ENCODE peak calls at places on chromosomes 2 and 18, in nine cellular contexts. S is ovary, R is body of pancreas, Z is sigmoid colon, E is stomach, V is adrenal gland, B is transverse colon, T is HCT116, I is A549. Q is an unnamed sample.

GRCh38 chr2:63614983-63615945 is 26.5 kb downstream of the MDH1 start:
- DNase-seq in B (no peak), T (peak), S (no peak), R (no peak), I (no peak), V (no peak), Z (no peak), E (no peak), Q (no peak)

GRCh38 chr18:25192065-25192464 is 159.9 kb downstream of the ZNF521 start:
- DNase-seq in V (no peak), Z (no peak), E (no peak), R (no peak), I (no peak), T (no peak), B (no peak), S (no peak), Q (no peak)

GRCh38 chr18:61852496-61852895 is 40.3 kb downstream of the RNF152 start:
- DNase-seq in E (no peak), V (no peak), I (no peak), Z (no peak), R (no peak), T (no peak), B (no peak), S (no peak), Q (no peak)

GRCh38 chr2:134443814-134444480 is 190.1 kb downstream of the MGAT5 start:
- DNase-seq in R (no peak), Z (no peak), I (no peak), V (no peak), S (no peak), E (no peak), T (no peak), B (no peak), Q (no peak)

GRCh38 chr18:36724591-36725001 is 104.2 kb downstream of the TPGS2 start:
- DNase-seq in Z (no peak), B (no peak), I (no peak), E (no peak), R (no peak), S (peak), V (peak), T (no peak), Q (no peak)

GRCh38 chr2:11123856-11124759 is 31.2 kb upstream of the SLC66A3 start:
- DNase-seq in B (peak), S (peak), T (peak), Z (no peak), R (peak), V (peak), E (peak), I (peak), Q (no peak)

GRCh38 chr2:65880451-65880850 is 448.1 kb upstream of the SPRED2 start:
- DNase-seq in S (no peak), R (no peak), B (no peak), T (no peak), V (no peak), E (no peak), Z (no peak), I (no peak), Q (no peak)

GRCh38 chr2:62660582-62661262 is 44.8 kb upstream of the EHBP1 start:
- DNase-seq in B (no peak), Z (no peak), V (no peak), T (no peak), E (no peak), I (no peak), S (no peak), R (no peak), Q (no peak)

GRCh38 chr18:3985664-3986063 is 469.4 kb downstream of the DLGAP1 start:
- DNase-seq in B (no peak), E (no peak), R (no peak), S (no peak), Z (no peak), T (no peak), V (no peak), I (no peak), Q (no peak)

GRCh38 chr2:197710424-197711042 is 5.4 kb downstream of the MARS2 start:
- DNase-seq in I (no peak), B (no peak), R (no peak), T (no peak), Z (no peak), S (no peak), E (no peak), V (no peak), Q (no peak)

GRCh38 chr2:70982971-70983370 is 4.5 kb downstream of the ANKRD53 start:
- DNase-seq in E (no peak), R (peak), V (peak), S (no peak), B (no peak), Z (no peak), T (no peak), I (no peak), Q (peak)

GRCh38 chr2:70854416-70854815 is 18.8 kb upstream of the CD207 start:
- DNase-seq in S (no peak), I (no peak), B (no peak), R (no peak), Z (no peak), T (no peak), V (no peak), E (no peak), Q (no peak)

GRCh38 chr2:127582863-127583861 is 47.7 kb downstream of the MYO7B start:
- DNase-seq in V (peak), I (no peak), R (no peak), Z (no peak), E (peak), S (peak), T (no peak), B (no peak), Q (no peak)

GRCh38 chr2:229586012-229586411 is 128.3 kb downstream of the DNER start:
- DNase-seq in R (no peak), T (peak), S (peak), B (no peak), E (no peak), V (no peak), Z (no peak), I (no peak), Q (no peak)

GRCh38 chr2:120342451-120342850 is 3.5 kb upstream of the INHBB start:
- DNase-seq in Z (no peak), V (no peak), R (no peak), T (no peak), E (no peak), B (no peak), S (no peak), I (no peak), Q (no peak)

GRCh38 chr2:19714926-19715325 is 186.9 kb downstream of the TTC32 start:
- DNase-seq in I (no peak), R (no peak), E (no peak), V (no peak), S (no peak), T (no peak), B (no peak), Z (no peak), Q (no peak)

GRCh38 chr2:30768036-30768686 is 39.1 kb downstream of the CAPN13 start:
- DNase-seq in R (no peak), B (no peak), S (no peak), I (no peak), T (no peak), E (peak), Z (no peak), V (peak), Q (peak)

GRCh38 chr18:76488190-76488589 is 6.9 kb downstream of the ZNF516 start:
- DNase-seq in E (no peak), S (no peak), V (no peak), T (no peak), Z (no peak), I (no peak), B (no peak), R (no peak), Q (no peak)

GRCh38 chr2:71716697-71717624 is 263.6 kb downstream of the DYSF start:
- DNase-seq in S (peak), B (peak), T (peak), E (peak), V (peak), Z (peak), I (no peak), R (peak), Q (peak)

GRCh38 chr2:16738361-16739225 is 73.0 kb upstream of the CYRIA start:
- DNase-seq in V (no peak), I (no peak), T (no peak), R (no peak), E (no peak), S (no peak), Z (no peak), B (no peak), Q (no peak)

GRCh38 chr18:78720456-78721250 is 259.0 kb upstream of the SALL3 start:
- DNase-seq in E (no peak), B (no peak), V (no peak), Z (peak), R (no peak), S (no peak), T (no peak), I (no peak), Q (no peak)

GRCh38 chr18:33404244-33404873 is 36.2 kb downstream of the CCDC178 start:
- DNase-seq in T (no peak), B (no peak), S (no peak), V (no peak), I (no peak), R (no peak), E (no peak), Z (no peak), Q (no peak)

DNA sequence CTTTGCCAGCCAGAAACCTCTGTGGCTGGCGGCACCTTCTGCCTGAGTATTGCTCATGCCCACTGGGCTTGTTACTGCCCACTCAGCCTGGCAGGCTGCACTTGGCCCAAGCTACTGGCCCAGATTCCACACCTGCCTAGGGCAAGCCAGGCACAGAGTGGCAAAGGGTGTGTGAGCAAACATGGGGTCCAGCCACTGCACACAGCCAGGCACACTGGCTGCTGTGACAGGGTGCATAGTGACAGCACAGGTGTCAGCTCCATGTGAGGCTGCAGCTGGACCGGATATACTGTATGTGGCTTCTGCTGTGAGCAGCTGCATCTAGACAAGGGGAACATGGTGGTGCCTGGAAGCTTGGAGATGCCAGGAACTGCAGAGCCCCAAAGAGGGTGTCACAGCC is 113.9 kb downstream of the COPS8 start:
- DNase-seq in E (no peak), V (peak), T (no peak), B (no peak), I (no peak), R (no peak), Z (peak), S (peak), Q (peak)
- TF ChIP-seq POLR2A in E (no peak), V (no peak), T (no peak), B (no peak), I (no peak), R (no peak), Z (no peak), S (no peak), Q (no peak)

GRCh38 chr2:233197022-233197421 is 54.5 kb upstream of the ATG16L1 start:
- DNase-seq in S (no peak), T (no peak), V (no peak), E (no peak), B (no peak), R (no peak), I (no peak), Z (no peak), Q (no peak)
- TF ChIP-seq POLR2A in S (no peak), T (no peak), V (no peak), E (no peak), B (no peak), R (no peak), I (no peak), Z (no peak), Q (no peak)

GRCh38 chr18:54357660-54358494 is at the start of the genes C18orf54 and STARD6:
- DNase-seq in S (peak), E (peak), R (peak), V (peak), Z (peak), B (peak), I (peak), T (peak), Q (peak)
- TF ChIP-seq POLR2A in S (no peak), E (no peak), R (no peak), V (no peak), Z (no peak), B (peak), I (peak), T (peak), Q (no peak)

GRCh38 chr18:26551217-26551708 is 2.9 kb upstream of the KCTD1 start:
- DNase-seq in E (no peak), V (no peak), B (no peak), T (no peak), S (no peak), I (no peak), R (no peak), Z (no peak), Q (no peak)
- TF ChIP-seq POLR2A in E (no peak), V (no peak), B (no peak), T (no peak), S (no peak), I (no peak), R (no peak), Z (no peak), Q (no peak)

Q was measured in lower leg skin.